ENCODE peak calls at places on chromosomes 16 and 17, in five cellular contexts. B is neural crest cell, N is astrocyte of the cerebellum, X is fibroblast of villous mesenchyme, J is cardiac muscle cell. G is an unnamed sample.

GRCh38 chr17:81245024-81245664 is 6.0 kb downstream of the NDUFAF8 start:
- DNase-seq in N (no peak), X (no peak), J (no peak), B (no peak), G (peak; percentile 36)

GRCh38 chr16:73022534-73022933 is 25.4 kb downstream of the ZFHX3 start:
- DNase-seq in B (no peak), J (no peak), N (no peak), X (no peak), G (no peak)

GRCh38 chr17:17328251-17328650 is 25.1 kb downstream of the NT5M start:
- DNase-seq in X (no peak), J (no peak), B (no peak), N (no peak), G (no peak)

GRCh38 chr17:21199856-21200255 is 14.1 kb downstream of the TMEM11 start:
- DNase-seq in N (no peak), B (peak; percentile 8), X (no peak), J (no peak), G (peak; percentile 30)

GRCh38 chr17:81097134-81097942 is 62.4 kb downstream of the BAIAP2 start:
- DNase-seq in N (peak; percentile 60), X (peak; percentile 88), B (peak; percentile 77), J (peak; percentile 83), G (peak; percentile 88)

GRCh38 chr17:55664287-55664686 is 58.4 kb downstream of the TMEM100 start:
- DNase-seq in J (no peak), X (no peak), N (no peak), B (no peak), G (no peak)

GRCh38 chr17:67245694-67246397 is 850 bp upstream of the HELZ start:
- DNase-seq in B (peak; percentile 38), X (no peak), J (peak; percentile 79), N (no peak), G (peak; percentile 84)

GRCh38 chr17:36652716-36653115 is 51.3 kb downstream of the MRM1 start:
- DNase-seq in N (no peak), J (no peak), X (no peak), B (no peak), G (no peak)

GRCh38 chr17:76237859-76238313 is 2.4 kb downstream of the RNF157 start:
- DNase-seq in J (no peak), X (no peak), B (no peak), N (no peak), G (no peak)

GRCh38 chr16:49556252-49557069 is 182.9 kb downstream of the C16orf78 start:
- DNase-seq in J (peak; percentile 76), N (peak; percentile 40), B (peak; percentile 18), X (peak; percentile 5), G (peak; percentile 33)

GRCh38 chr16:65767125-65767524 is 599.4 kb upstream of the CDH5 start:
- DNase-seq in B (no peak), J (peak; percentile 62), N (no peak), X (no peak), G (peak; percentile 21)

GRCh38 chr16:17316005-17316404 is 154.8 kb downstream of the XYLT1 start:
- DNase-seq in J (no peak), X (no peak), B (no peak), N (no peak), G (no peak)

GRCh38 chr17:7047566-7047965 is 3.7 kb upstream of the SLC16A11 start:
- DNase-seq in B (no peak), N (no peak), J (no peak), X (no peak), G (no peak)

GRCh38 chr17:7043544-7044268 is at the start of gene SLC16A11:
- DNase-seq in X (no peak), N (no peak), B (no peak), J (no peak), G (peak; percentile 59)

GRCh38 chr17:7048968-7049367 is 5.1 kb upstream of the SLC16A11 start:
- DNase-seq in N (no peak), B (no peak), J (no peak), X (no peak), G (no peak)

GRCh38 chr17:7045492-7046126 is 1.7 kb upstream of the SLC16A11 start:
- DNase-seq in X (peak; percentile 90), N (peak; percentile 75), B (peak; percentile 33), J (peak; percentile 67), G (peak; percentile 39)

GRCh38 chr17:7046127-7046724 is 2.3 kb upstream of the SLC16A11 start:
- DNase-seq in J (peak; percentile 34), N (no peak), B (no peak), X (no peak), G (peak; percentile 48)
- TF ChIP-seq CTCF in J (no peak), N (no peak), B (no peak), X (no peak), G (no peak)

GRCh38 chr17:42623732-42624596 is 14.5 kb downstream of the TUBG1 start:
- DNase-seq in X (no peak), B (no peak), N (peak; percentile 41), J (no peak), G (no peak)

GRCh38 chr17:42613699-42614295 is 4.3 kb downstream of the TUBG1 start:
- DNase-seq in B (no peak), N (no peak), J (no peak), X (no peak), G (no peak)

GRCh38 chr17:42617956-42618431 is 8.5 kb downstream of the TUBG1 start:
- DNase-seq in X (no peak), B (no peak), N (no peak), J (no peak), G (no peak)

GRCh38 chr17:42618442-42619150 is 9.1 kb downstream of the TUBG1 start:
- DNase-seq in N (peak; percentile 13), X (peak; percentile 22), B (no peak), J (peak; percentile 69), G (peak; percentile 19)
- TF ChIP-seq CTCF in N (no peak), X (peak; percentile 19), B (no peak), J (peak; percentile 7), G (no peak)

GRCh38 chr16:51095890-51096626 is 55.0 kb downstream of the SALL1 start:
- DNase-seq in B (no peak), N (no peak), J (no peak), X (no peak), G (no peak)

GRCh38 chr16:51097729-51098128 is 53.3 kb downstream of the SALL1 start:
- DNase-seq in B (no peak), X (no peak), J (no peak), N (no peak), G (no peak)

DNA sequence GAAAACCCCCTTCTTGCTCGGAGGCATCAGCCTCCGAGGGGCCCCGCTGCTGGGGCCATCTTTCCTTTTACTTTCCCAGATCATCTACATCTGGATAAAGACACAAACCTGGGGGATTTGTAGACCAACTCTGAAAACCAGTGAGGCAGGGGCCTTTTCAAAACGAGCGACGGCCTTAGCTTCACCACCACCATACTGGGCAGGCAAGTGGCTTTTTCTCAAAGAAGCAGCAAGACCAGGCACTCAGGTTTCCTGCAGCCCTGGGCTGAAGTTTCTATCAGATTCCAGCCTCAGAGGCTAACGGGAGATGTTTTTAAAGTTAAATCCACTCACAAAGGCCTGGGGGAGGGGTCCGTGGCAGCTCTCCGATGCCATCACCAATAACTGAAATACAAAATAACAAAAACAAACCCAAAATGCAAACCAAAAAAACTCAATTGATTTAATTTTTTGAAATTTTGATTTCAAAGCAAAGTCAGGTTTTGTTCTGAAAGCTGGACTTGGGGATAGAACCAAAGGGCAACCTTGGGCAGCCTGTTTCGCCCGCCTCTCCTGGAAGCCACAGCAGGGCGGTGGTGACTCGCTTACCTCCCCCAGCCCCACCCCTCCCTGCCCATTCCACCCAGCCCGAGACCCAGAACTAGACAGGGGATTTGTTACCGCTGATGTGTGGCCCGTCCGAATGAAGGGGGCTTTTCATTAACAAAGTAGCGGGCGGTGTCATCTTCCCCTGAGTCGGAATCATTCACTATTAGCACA is 55.8 kb downstream of the SALL1 start:
- DNase-seq in X (no peak), N (no peak), B (no peak), J (no peak), G (no peak)
- TF ChIP-seq CTCF in X (no peak), N (no peak), B (no peak), J (no peak), G (no peak)

GRCh38 chr17:35578195-35578928 is at the start of gene PEX12:
- DNase-seq in N (peak; percentile 49), X (peak; percentile 87), B (peak; percentile 48), J (peak; percentile 93), G (peak; percentile 69)
- TF ChIP-seq CTCF in N (no peak), X (no peak), B (no peak), J (no peak), G (no peak)

GRCh38 chr16:5427571-5427970 is 330.0 kb upstream of the EEF2KMT start:
- DNase-seq in B (no peak), X (no peak), J (no peak), N (no peak), G (no peak)

GRCh38 chr16:5430598-5430997 is 333.0 kb upstream of the EEF2KMT start:
- DNase-seq in N (no peak), J (no peak), X (no peak), B (no peak), G (no peak)

GRCh38 chr16:5432166-5432565 is 334.6 kb upstream of the EEF2KMT start:
- DNase-seq in B (no peak), N (no peak), X (no peak), J (no peak), G (no peak)

DNA sequence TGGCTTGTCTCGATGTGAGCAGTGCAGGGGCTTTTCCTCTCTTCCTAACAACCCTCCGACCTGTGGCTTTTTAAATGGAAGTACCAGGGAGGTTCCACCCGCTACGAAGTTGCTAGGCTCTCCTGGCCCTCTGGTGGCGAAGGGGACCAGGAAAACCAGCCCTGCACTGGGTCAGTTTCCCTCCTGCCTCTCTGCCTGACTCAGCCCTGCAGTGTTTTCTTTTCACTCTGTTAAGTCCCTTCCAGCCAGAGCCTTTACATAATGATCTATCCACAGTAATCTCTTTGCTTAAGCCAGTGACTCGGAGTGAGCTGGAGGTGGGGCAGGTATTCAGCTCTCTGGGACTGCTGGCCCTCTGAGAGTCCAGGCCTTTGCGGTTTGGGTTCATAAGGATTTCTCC is 331.3 kb upstream of the EEF2KMT start:
- DNase-seq in N (no peak), B (no peak), X (no peak), J (peak; percentile 2), G (peak; percentile 25)
- TF ChIP-seq CTCF in N (peak; percentile 6), B (peak; percentile 52), X (no peak), J (no peak), G (peak; percentile 26)

GRCh38 chr16:3123986-3124886 is 10.6 kb upstream of the ZNF213 start:
- DNase-seq in J (peak; percentile 99), N (peak; percentile 83), X (peak; percentile 93), B (peak; percentile 98), G (peak; percentile 100)
- TF ChIP-seq CTCF in J (peak; percentile 27), N (peak; percentile 17), X (no peak), B (peak; percentile 47), G (no peak)

GRCh38 chr16:81593481-81593880 is 148.9 kb downstream of the CMIP start:
- DNase-seq in J (no peak), N (no peak), B (no peak), X (no peak), G (no peak)

GRCh38 chr16:81591538-81591870 is 146.9 kb downstream of the CMIP start:
- DNase-seq in X (no peak), J (no peak), N (no peak), B (no peak), G (no peak)

GRCh38 chr16:81589975-81590650 is 145.5 kb downstream of the CMIP start:
- DNase-seq in J (no peak), X (no peak), B (no peak), N (no peak), G (no peak)

GRCh38 chr16:81590714-81591537 is 146.3 kb downstream of the CMIP start:
- DNase-seq in B (no peak), X (no peak), J (no peak), N (no peak), G (no peak)

GRCh38 chr16:81592353-81592866 is 147.8 kb downstream of the CMIP start:
- DNase-seq in X (no peak), J (no peak), B (no peak), N (no peak), G (no peak)
- TF ChIP-seq CTCF in X (no peak), J (no peak), B (no peak), N (no peak), G (no peak)